ENCODE peak calls at places on chromosomes 2 and 18, in four cellular contexts. M is HCT116, K is brain microvascular endothelial cell, H is transverse colon. Y is an unnamed sample.

GRCh38 chr2:217980591-217980990 is 22.2 kb downstream of the TNS1 start:
- DNase-seq in M (no peak), K (no peak), H (no peak), Y (no peak)

GRCh38 chr2:73059106-73059505 is 12.4 kb downstream of the SFXN5 start:
- DNase-seq in M (no peak), K (no peak), H (no peak), Y (no peak)

GRCh38 chr2:183195998-183196409 is 71.8 kb downstream of the NUP35 start:
- DNase-seq in M (no peak), K (no peak), H (no peak), Y (no peak)

GRCh38 chr2:153387203-153387602 is 91.4 kb downstream of the RPRM start:
- DNase-seq in M (no peak), K (no peak), H (no peak), Y (no peak)

GRCh38 chr2:172105715-172106124 is 3.0 kb upstream of the DLX2 start:
- DNase-seq in M (no peak), K (no peak), H (no peak), Y (no peak)

GRCh38 chr2:149058936-149059335 is 20.4 kb downstream of the LYPD6B start:
- DNase-seq in M (no peak), K (no peak), H (no peak), Y (no peak)

GRCh38 chr2:171434671-171434980 is 600 bp downstream of the DCAF17 start:
- DNase-seq in M (no peak), K (no peak), H (peak; percentile 87), Y (no peak)

GRCh38 chr18:31633416-31634330 is 42.0 kb downstream of the TTR start:
- DNase-seq in M (no peak), K (no peak), H (no peak), Y (peak; percentile 9)

GRCh38 chr18:60534539-60534938 is 162.0 kb upstream of the MC4R start:
- DNase-seq in M (no peak), K (peak; percentile 41), H (no peak), Y (no peak)

GRCh38 chr2:96470636-96471035 is 34.5 kb downstream of the NEURL3 start:
- DNase-seq in M (no peak), K (peak; percentile 4), H (peak; percentile 59), Y (peak; percentile 54)

GRCh38 chr2:65199194-65199593 is 28.4 kb upstream of the ACTR2 start:
- DNase-seq in M (no peak), K (no peak), H (no peak), Y (no peak)

GRCh38 chr2:51379997-51380396 is 348.1 kb upstream of the NRXN1 start:
- DNase-seq in M (no peak), K (no peak), H (no peak), Y (no peak)

DNA sequence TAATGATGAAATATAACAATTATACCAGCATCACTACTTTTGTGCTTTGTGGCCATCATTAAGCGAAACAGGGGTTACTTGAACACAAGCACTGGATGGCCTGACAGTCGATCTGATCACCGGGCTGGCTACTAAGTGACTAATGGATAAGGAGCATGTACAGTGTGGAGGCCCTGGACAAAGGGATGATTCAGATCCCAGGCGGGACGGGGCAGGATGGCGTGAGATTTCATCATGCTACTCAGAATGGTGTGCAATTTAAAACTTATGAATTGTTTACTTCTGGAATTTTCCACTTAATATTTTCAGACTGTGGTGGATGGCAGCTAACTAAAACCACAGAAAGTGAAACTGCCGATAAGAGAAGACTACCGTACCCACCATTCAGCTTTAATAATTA is 7.0 kb upstream of the CLIP4 start:
- DNase-seq in M (peak; percentile 87), K (peak; percentile 97), H (no peak), Y (no peak)
- H3K27ac ChIP-seq in M (no peak overlapping the region), K (peak overlapping the region; percentile 89), H (no peak overlapping the region), Y (no peak overlapping the region)

GRCh38 chr2:176176233-176176632 is 12.2 kb upstream of the HOXD1 start:
- DNase-seq in M (no peak), K (no peak), H (no peak), Y (no peak)
- H3K27ac ChIP-seq in M (no peak overlapping the region), K (no peak overlapping the region), H (no peak overlapping the region), Y (no peak overlapping the region)

GRCh38 chr2:151953467-151953866 is 125.2 kb upstream of the ARL5A start:
- DNase-seq in M (no peak), K (no peak), H (no peak), Y (peak; percentile 42)
- H3K27ac ChIP-seq in M (no peak overlapping the region), K (no peak overlapping the region), H (no peak overlapping the region), Y (no peak overlapping the region)

DNA sequence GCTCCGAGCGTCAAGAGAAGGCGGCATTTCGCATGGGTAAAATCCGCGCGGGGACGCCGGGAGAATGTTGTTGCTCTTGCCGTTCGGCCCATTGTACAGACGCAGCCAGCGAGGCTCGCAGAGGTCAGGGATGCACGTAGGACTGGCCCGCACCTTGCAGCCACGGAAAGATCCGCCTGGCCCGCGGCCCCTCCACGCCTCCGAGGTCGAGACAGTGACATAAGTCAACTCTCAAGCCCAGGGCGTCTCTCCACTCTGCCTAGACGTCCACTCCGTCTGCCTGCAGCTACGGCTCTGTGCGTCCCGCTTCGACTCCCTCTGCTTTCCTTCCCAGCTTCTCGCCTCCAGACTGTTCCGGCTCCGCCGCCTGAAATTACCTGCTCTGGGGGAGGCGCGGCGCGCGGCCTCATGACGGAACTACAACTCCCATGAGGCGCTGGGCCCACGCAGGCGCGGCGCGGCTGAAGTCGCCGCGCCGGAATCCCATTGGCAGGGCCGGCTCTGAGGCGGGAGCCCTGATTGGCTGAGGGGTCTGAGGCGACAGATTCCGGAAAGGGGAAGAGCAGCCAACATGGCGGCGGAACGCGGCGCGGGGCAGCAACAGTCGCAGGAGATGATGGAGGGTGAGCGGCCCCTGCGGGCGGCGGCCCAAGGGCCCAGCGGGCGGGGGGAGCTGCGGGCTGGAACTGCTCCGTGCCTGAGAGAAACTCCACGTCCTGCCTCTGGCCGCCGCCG is at the start of gene PPP1R7:
- DNase-seq in M (peak; percentile 87), K (peak; percentile 89), H (peak; percentile 96), Y (peak; percentile 95)
- H3K27ac ChIP-seq in M (peak within 1 kb of the TSS; percentile 67), K (peak within 1 kb of the TSS; percentile 52), H (peak within 1 kb of the TSS; percentile 85), Y (no peak within 1 kb of the TSS)

Y was measured in endothelial cell of umbilical vein.